ENCODE peak calls at places on chromosomes 5 and 9, in seven cellular contexts. L is PC-3, V is right atrium auricular region, G is cardiac muscle cell, S is stomach, T is neural progenitor cell, Q is mammary epithelial cell. D is an unnamed sample. For H3K4me1, the result is how much of the 10 kb centered on the place peaks cover.

GRCh38 chr5:76838481-76839261 is 11.1 kb upstream of the S100Z start:
- DNase-seq in Q (no peak), S (no peak), T (no peak), G (no peak), V (no peak), L (peak), D (no peak)

GRCh38 chr9:34177906-34178697 is 741 bp upstream of the UBAP1 start:
- DNase-seq in V (no peak), G (no peak), S (peak), Q (no peak), L (no peak), T (no peak), D (no peak)

GRCh38 chr9:130986311-130986940 is 22.5 kb upstream of the LAMC3 start:
- DNase-seq in L (no peak), G (no peak), V (no peak), T (no peak), Q (no peak), S (no peak), D (no peak)

GRCh38 chr9:132857601-132858342 is 20.3 kb downstream of the AK8 start:
- DNase-seq in G (no peak), L (no peak), S (no peak), T (peak), Q (no peak), V (no peak), D (no peak)

GRCh38 chr9:86977205-86977835 is 30.0 kb upstream of the GAS1 start:
- DNase-seq in T (no peak), V (no peak), L (no peak), G (no peak), S (no peak), Q (peak), D (no peak)

GRCh38 chr5:174273325-174273724 is 227.8 kb downstream of the NSG2 start:
- DNase-seq in G (no peak), V (no peak), T (no peak), S (no peak), Q (no peak), L (no peak), D (no peak)

GRCh38 chr9:133536536-133536935 is 2.0 kb downstream of the ADAMTSL2 start:
- DNase-seq in G (no peak), T (no peak), V (no peak), Q (no peak), S (no peak), L (no peak), D (no peak)

GRCh38 chr5:83877911-83878706 is 157.5 kb upstream of the HAPLN1 start:
- DNase-seq in S (no peak), T (no peak), V (no peak), L (peak), Q (no peak), G (no peak), D (no peak)

GRCh38 chr5:105639068-105639467 is 2031.7 kb downstream of the EFNA5 start:
- DNase-seq in G (no peak), S (no peak), V (no peak), T (peak), Q (no peak), L (no peak), D (no peak)

GRCh38 chr5:108084105-108084504 is 297.8 kb downstream of the FBXL17 start:
- DNase-seq in Q (peak), V (no peak), S (no peak), L (peak), T (no peak), G (no peak), D (no peak)

GRCh38 chr5:7546555-7546954 is 150.6 kb downstream of the ADCY2 start:
- DNase-seq in Q (no peak), V (no peak), G (no peak), L (no peak), S (no peak), T (no peak), D (no peak)

GRCh38 chr9:23736293-23736692 is 89.7 kb downstream of the ELAVL2 start:
- DNase-seq in S (no peak), G (no peak), L (no peak), T (peak), Q (no peak), V (no peak), D (no peak)

GRCh38 chr9:23739753-23740152 is 86.3 kb downstream of the ELAVL2 start:
- DNase-seq in Q (no peak), G (no peak), V (no peak), T (no peak), L (no peak), S (no peak), D (no peak)

GRCh38 chr9:23741304-23741800 is 84.7 kb downstream of the ELAVL2 start:
- DNase-seq in G (peak), S (no peak), T (peak), L (no peak), V (no peak), Q (no peak), D (no peak)

GRCh38 chr9:23743041-23743440 is 83.0 kb downstream of the ELAVL2 start:
- DNase-seq in V (no peak), G (no peak), S (no peak), T (no peak), Q (no peak), L (no peak), D (no peak)

GRCh38 chr9:23740531-23740930 is 85.5 kb downstream of the ELAVL2 start:
- DNase-seq in T (no peak), Q (no peak), V (no peak), L (no peak), S (no peak), G (no peak), D (no peak)
- H3K4me1 ChIP-seq in T (under half), Q (under half), V (under half), L (under half), S (under half), G (under half), D (under half)

GRCh38 chr9:110217656-110218099 is 9.7 kb upstream of the C9orf152 start:
- DNase-seq in G (peak), S (no peak), T (peak), Q (peak), L (peak), V (no peak), D (no peak)

GRCh38 chr9:110214956-110215355 is 7.0 kb upstream of the C9orf152 start:
- DNase-seq in L (no peak), Q (no peak), V (no peak), G (no peak), T (no peak), S (no peak), D (no peak)

GRCh38 chr9:110214090-110214489 is 6.1 kb upstream of the C9orf152 start:
- DNase-seq in T (no peak), S (no peak), V (no peak), L (no peak), G (no peak), Q (peak), D (no peak)

GRCh38 chr9:110214553-110214952 is 6.6 kb upstream of the C9orf152 start:
- DNase-seq in S (no peak), L (no peak), G (no peak), T (no peak), V (no peak), Q (no peak), D (no peak)

DNA sequence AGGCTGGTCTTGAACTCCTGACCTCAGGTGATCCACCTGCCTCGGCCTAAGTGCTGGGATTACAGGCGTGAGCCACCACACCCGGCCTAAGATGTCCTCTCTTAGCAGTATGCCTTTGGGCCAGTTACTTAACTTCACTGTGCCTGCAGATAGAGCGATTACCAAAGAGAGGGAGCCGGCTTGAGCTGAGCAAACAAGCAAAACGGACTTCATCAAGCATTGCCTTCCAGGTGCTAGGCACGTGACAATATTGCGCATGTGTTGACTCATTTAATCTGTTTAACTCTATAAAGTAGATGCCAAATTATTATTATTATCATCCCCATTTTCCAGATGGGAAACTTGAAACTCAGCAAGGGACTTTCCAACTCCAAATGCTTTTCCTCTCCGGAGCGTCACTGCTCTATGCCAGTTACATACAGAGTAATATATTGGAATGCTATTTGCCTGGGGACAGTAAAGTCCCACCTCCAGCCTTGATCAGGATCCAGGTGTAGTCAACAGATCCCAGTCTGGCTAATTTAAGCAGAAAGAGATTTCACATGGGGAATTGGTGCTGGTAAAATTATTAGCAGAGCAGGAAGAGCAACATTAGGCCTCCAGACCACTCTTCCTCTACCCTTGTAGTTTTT is 5.6 kb upstream of the C9orf152 start:
- DNase-seq in Q (peak), T (no peak), V (no peak), L (no peak), S (peak), G (no peak), D (no peak)
- H3K4me3 ChIP-seq in Q (no peak), T (no peak), V (no peak), L (no peak), S (no peak), G (no peak), D (no peak)

DNA sequence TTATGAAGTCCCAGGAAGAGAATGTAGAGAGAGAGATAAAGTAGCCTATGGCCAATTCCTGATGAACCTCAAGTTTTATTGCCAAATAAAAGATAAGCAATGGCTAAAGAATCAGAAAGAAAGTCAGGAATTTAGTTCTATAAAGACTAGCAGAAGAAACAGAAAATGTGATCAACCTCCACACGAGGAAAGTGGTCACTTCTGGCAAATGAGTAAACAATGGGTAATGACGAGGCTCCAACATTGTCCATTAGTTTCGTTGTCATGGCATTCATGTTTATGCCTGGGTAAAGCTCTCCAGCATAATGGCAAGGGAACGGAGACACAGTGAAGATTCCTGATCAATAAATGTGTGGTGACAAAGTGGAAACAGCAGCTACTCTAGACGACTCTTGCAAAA is 341.8 kb upstream of the CTNND2 start:
- DNase-seq in Q (no peak), T (no peak), L (peak), V (no peak), G (no peak), S (no peak), D (no peak)
- H3K27ac ChIP-seq in Q (no peak), T (no peak), L (peak), V (no peak), G (no peak), S (no peak), D (no peak)

GRCh38 chr9:18786196-18786595 is 246.8 kb downstream of the SAXO1 start:
- DNase-seq in L (no peak), Q (no peak), S (no peak), V (no peak), T (no peak), G (no peak), D (no peak)

GRCh38 chr9:18788256-18788655 is 244.8 kb downstream of the SAXO1 start:
- DNase-seq in Q (no peak), T (no peak), L (no peak), S (no peak), V (no peak), G (no peak), D (no peak)

GRCh38 chr9:18791074-18791473 is 241.9 kb downstream of the SAXO1 start:
- DNase-seq in G (peak), T (peak), V (no peak), S (no peak), L (peak), Q (peak), D (peak)

GRCh38 chr9:18785604-18786003 is 247.4 kb downstream of the SAXO1 start:
- DNase-seq in T (no peak), L (no peak), Q (no peak), S (no peak), G (no peak), V (no peak), D (no peak)

GRCh38 chr9:18786936-18787658 is 245.9 kb downstream of the SAXO1 start:
- DNase-seq in T (no peak), L (no peak), V (no peak), S (no peak), Q (no peak), G (no peak), D (no peak)
- H3K4me1 ChIP-seq in T (under half), L (under half), V (under half), S (under half), Q (under half), G (under half), D (under half)

GRCh38 chr5:138138949-138139775 is at the start of gene NME5:
- DNase-seq in L (peak), G (peak), V (no peak), S (peak), T (peak), Q (no peak), D (peak)
- H3K4me3 ChIP-seq in L (peak), G (peak), V (peak), S (peak), T (peak), Q (peak), D (peak)

GRCh38 chr9:126156898-126157297 is 169.7 kb upstream of the MVB12B start:
- DNase-seq in S (no peak), L (no peak), T (no peak), Q (no peak), G (no peak), V (no peak), D (no peak)

GRCh38 chr9:126158591-126159519 is 167.8 kb upstream of the MVB12B start:
- DNase-seq in L (no peak), G (no peak), S (peak), V (peak), Q (no peak), T (no peak), D (no peak)

GRCh38 chr9:126157409-126157808 is 169.2 kb upstream of the MVB12B start:
- DNase-seq in T (no peak), S (peak), Q (no peak), V (no peak), G (no peak), L (no peak), D (no peak)

GRCh38 chr9:126159661-126160060 is 167.0 kb upstream of the MVB12B start:
- DNase-seq in S (peak), T (no peak), V (peak), G (no peak), Q (no peak), L (no peak), D (no peak)

DNA sequence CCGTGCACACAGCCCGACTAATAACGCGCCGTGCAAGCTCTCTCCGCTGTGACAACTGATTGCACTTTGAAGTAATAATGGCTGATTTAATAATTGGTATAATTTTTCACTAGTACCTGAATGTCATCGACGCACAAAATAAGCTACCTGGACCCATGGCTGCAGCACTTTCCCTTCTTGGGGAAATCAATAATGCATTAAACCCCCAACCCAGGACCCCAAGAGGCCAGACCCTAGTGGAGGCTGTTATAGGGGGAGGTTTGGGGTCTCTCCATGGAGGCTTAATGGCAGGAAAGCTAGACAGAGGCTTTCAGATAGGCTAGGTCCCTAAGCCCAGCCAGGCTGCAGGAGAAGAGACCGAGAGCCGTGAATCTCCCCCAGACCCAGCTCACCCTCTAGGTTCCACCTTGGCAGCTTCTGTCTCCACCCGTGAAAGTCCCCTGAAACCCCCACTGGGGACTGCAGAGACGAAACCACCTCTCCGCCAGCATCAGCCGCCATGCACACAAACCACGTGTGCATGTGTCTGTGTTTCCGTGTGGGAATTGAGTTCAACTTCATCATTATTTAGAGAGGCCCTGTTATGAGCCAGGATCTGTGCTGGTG is 168.7 kb upstream of the MVB12B start:
- DNase-seq in G (no peak), S (peak), V (no peak), Q (no peak), T (no peak), L (no peak), D (no peak)
- H3K27ac ChIP-seq in G (no peak), S (no peak), V (no peak), Q (no peak), T (no peak), L (no peak), D (no peak)

GRCh38 chr5:132458651-132459030 is 31.9 kb downstream of the IRF1 start:
- DNase-seq in V (no peak), S (no peak), G (no peak), T (no peak), L (peak), Q (peak), D (no peak)
- H3K4me1 ChIP-seq in V (under half), S (half or more), G (under half), T (under half), L (under half), Q (under half), D (under half)

D was measured in thyroid gland.